ENCODE peak calls at places on chromosomes 13 and 19, in seven cellular contexts. One of them, this sample, is unnamed. For H3K27me3, the result is how much of the 10 kb centered on the place peaks cover.

GRCh38 chr13:32903720-32904119 is 112.5 kb upstream of the KL start:
- DNase-seq in CD8-positive, alpha-beta memory T cell: no peak
- DNase-seq in HCT116: no peak
- DNase-seq in body of pancreas: peak
- DNase-seq in left ventricle myocardium inferior: no peak
- DNase-seq in PC-3: peak
- DNase-seq in Peyer's patch: no peak
- DNase-seq in this sample: no peak

GRCh38 chr19:54439174-54439851 is 9.7 kb upstream of the LENG8 start:
- DNase-seq in CD8-positive, alpha-beta memory T cell: no peak
- DNase-seq in HCT116: no peak
- DNase-seq in body of pancreas: peak
- DNase-seq in left ventricle myocardium inferior: no peak
- DNase-seq in PC-3: peak
- DNase-seq in Peyer's patch: no peak
- DNase-seq in this sample: no peak

GRCh38 chr13:31485183-31485582 is 254.1 kb upstream of the RXFP2 start:
- DNase-seq in CD8-positive, alpha-beta memory T cell: no peak
- DNase-seq in HCT116: no peak
- DNase-seq in body of pancreas: no peak
- DNase-seq in left ventricle myocardium inferior: no peak
- DNase-seq in PC-3: no peak
- DNase-seq in Peyer's patch: no peak
- DNase-seq in this sample: no peak

GRCh38 chr19:33316521-33317284 is 14.4 kb upstream of the CEBPA start:
- DNase-seq in CD8-positive, alpha-beta memory T cell: no peak
- DNase-seq in HCT116: no peak
- DNase-seq in body of pancreas: no peak
- DNase-seq in left ventricle myocardium inferior: no peak
- DNase-seq in PC-3: peak
- DNase-seq in Peyer's patch: no peak
- DNase-seq in this sample: no peak

GRCh38 chr19:7766535-7766934 is 3.5 kb downstream of the CLEC4M start:
- DNase-seq in CD8-positive, alpha-beta memory T cell: no peak
- DNase-seq in HCT116: no peak
- DNase-seq in body of pancreas: no peak
- DNase-seq in left ventricle myocardium inferior: no peak
- DNase-seq in PC-3: no peak
- DNase-seq in Peyer's patch: no peak
- DNase-seq in this sample: no peak

GRCh38 chr13:82758056-82758455 is 1124.2 kb downstream of the SLITRK1 start:
- DNase-seq in CD8-positive, alpha-beta memory T cell: no peak
- DNase-seq in HCT116: peak
- DNase-seq in body of pancreas: no peak
- DNase-seq in left ventricle myocardium inferior: no peak
- DNase-seq in PC-3: peak
- DNase-seq in Peyer's patch: no peak
- DNase-seq in this sample: no peak

GRCh38 chr13:108924154-108924940 is 294.9 kb downstream of the MYO16 start:
- DNase-seq in CD8-positive, alpha-beta memory T cell: no peak
- DNase-seq in HCT116: no peak
- DNase-seq in body of pancreas: no peak
- DNase-seq in left ventricle myocardium inferior: no peak
- DNase-seq in PC-3: no peak
- DNase-seq in Peyer's patch: no peak
- DNase-seq in this sample: no peak

GRCh38 chr13:51769455-51770127 is 34.4 kb downstream of the DHRS12 start:
- DNase-seq in CD8-positive, alpha-beta memory T cell: no peak
- DNase-seq in HCT116: no peak
- DNase-seq in body of pancreas: peak
- DNase-seq in left ventricle myocardium inferior: peak
- DNase-seq in PC-3: no peak
- DNase-seq in Peyer's patch: no peak
- DNase-seq in this sample: no peak

GRCh38 chr13:111424134-111424533 is 103.7 kb downstream of the TEX29 start:
- DNase-seq in CD8-positive, alpha-beta memory T cell: no peak
- DNase-seq in HCT116: no peak
- DNase-seq in body of pancreas: no peak
- DNase-seq in left ventricle myocardium inferior: no peak
- DNase-seq in PC-3: no peak
- DNase-seq in Peyer's patch: no peak
- DNase-seq in this sample: no peak

GRCh38 chr19:55208880-55209429 is 346 bp downstream of the PTPRH start:
- DNase-seq in CD8-positive, alpha-beta memory T cell: no peak
- DNase-seq in HCT116: no peak
- DNase-seq in body of pancreas: no peak
- DNase-seq in left ventricle myocardium inferior: no peak
- DNase-seq in PC-3: no peak
- DNase-seq in Peyer's patch: no peak
- DNase-seq in this sample: no peak

GRCh38 chr19:55086730-55087541 is 11.3 kb downstream of the EPS8L1 start:
- DNase-seq in CD8-positive, alpha-beta memory T cell: peak
- DNase-seq in HCT116: no peak
- DNase-seq in body of pancreas: peak
- DNase-seq in left ventricle myocardium inferior: peak
- DNase-seq in PC-3: no peak
- DNase-seq in Peyer's patch: peak
- DNase-seq in this sample: peak

GRCh38 chr13:97953376-97953970 is at the start of gene IPO5:
- DNase-seq in CD8-positive, alpha-beta memory T cell: no peak
- DNase-seq in HCT116: no peak
- DNase-seq in body of pancreas: no peak
- DNase-seq in left ventricle myocardium inferior: no peak
- DNase-seq in PC-3: no peak
- DNase-seq in Peyer's patch: no peak
- DNase-seq in this sample: no peak

GRCh38 chr19:6039541-6040225 is 61.7 kb upstream of the RANBP3 start:
- DNase-seq in CD8-positive, alpha-beta memory T cell: no peak
- DNase-seq in HCT116: no peak
- DNase-seq in body of pancreas: no peak
- DNase-seq in left ventricle myocardium inferior: no peak
- DNase-seq in PC-3: no peak
- DNase-seq in Peyer's patch: peak
- DNase-seq in this sample: no peak

GRCh38 chr19:18225702-18226468 is at the start of gene PDE4C:
- DNase-seq in CD8-positive, alpha-beta memory T cell: no peak
- DNase-seq in HCT116: no peak
- DNase-seq in body of pancreas: no peak
- DNase-seq in left ventricle myocardium inferior: peak
- DNase-seq in PC-3: no peak
- DNase-seq in Peyer's patch: no peak
- DNase-seq in this sample: no peak

GRCh38 chr13:23889598-23890224 is 511 bp upstream of the MIPEP start:
- DNase-seq in CD8-positive, alpha-beta memory T cell: no peak
- DNase-seq in HCT116: no peak
- DNase-seq in body of pancreas: no peak
- DNase-seq in left ventricle myocardium inferior: no peak
- DNase-seq in PC-3: peak
- DNase-seq in Peyer's patch: no peak
- DNase-seq in this sample: no peak
- H3K4me3 ChIP-seq in CD8-positive, alpha-beta memory T cell: peak
- H3K4me3 ChIP-seq in HCT116: peak
- H3K4me3 ChIP-seq in body of pancreas: no peak
- H3K4me3 ChIP-seq in left ventricle myocardium inferior: peak
- H3K4me3 ChIP-seq in PC-3: peak
- H3K4me3 ChIP-seq in Peyer's patch: peak
- H3K4me3 ChIP-seq in this sample: peak

DNA sequence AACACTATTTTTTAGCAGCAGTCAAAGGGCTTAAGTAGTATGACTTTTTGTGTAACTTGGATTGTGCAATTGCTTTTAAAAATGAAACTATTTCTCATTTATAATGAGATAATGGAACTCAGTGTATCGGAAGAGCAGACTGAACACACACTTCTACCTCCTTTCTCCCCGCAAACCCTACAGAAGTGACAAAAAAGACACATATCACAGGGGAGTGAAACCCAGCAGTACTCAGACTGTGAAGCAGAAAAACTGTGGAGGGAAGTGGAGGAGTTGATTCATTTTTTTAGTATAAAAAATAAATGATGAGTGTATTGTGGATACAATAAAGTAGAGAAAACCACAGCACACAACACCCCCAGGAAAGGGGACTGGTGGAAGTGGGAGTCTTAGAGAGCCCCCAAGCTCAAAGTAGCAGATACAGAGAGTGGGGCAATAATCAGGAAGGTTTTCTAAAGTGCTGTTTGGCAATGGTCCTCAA is 9.7 kb downstream of the LPAR6 start:
- DNase-seq in CD8-positive, alpha-beta memory T cell: no peak
- DNase-seq in HCT116: no peak
- DNase-seq in body of pancreas: no peak
- DNase-seq in left ventricle myocardium inferior: no peak
- DNase-seq in PC-3: no peak
- DNase-seq in Peyer's patch: no peak
- DNase-seq in this sample: no peak
- H3K27ac ChIP-seq in CD8-positive, alpha-beta memory T cell: no peak
- H3K27ac ChIP-seq in HCT116: no peak
- H3K27ac ChIP-seq in body of pancreas: peak
- H3K27ac ChIP-seq in left ventricle myocardium inferior: peak
- H3K27ac ChIP-seq in PC-3: no peak
- H3K27ac ChIP-seq in Peyer's patch: peak
- H3K27ac ChIP-seq in this sample: peak

DNA sequence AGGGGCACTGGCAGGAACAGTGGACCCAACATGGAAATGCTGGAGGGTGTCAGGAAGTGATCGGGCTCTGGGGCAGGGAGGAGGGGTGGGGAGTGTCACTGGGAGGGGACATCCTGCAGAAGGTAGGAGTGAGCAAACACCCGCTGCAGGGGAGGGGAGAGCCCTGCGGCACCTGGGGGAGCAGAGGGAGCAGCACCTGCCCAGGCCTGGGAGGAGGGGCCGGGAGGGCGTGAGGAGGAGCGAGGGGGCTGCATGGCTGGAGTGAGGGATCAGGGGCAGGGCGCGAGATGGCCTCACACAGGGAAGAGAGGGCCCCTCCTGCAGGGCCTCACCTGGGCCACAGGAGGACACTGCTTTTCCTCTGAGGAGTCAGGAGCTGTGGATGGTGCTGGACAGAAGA is 4.1 kb downstream of the KLK2 start:
- DNase-seq in CD8-positive, alpha-beta memory T cell: no peak
- DNase-seq in HCT116: no peak
- DNase-seq in body of pancreas: no peak
- DNase-seq in left ventricle myocardium inferior: no peak
- DNase-seq in PC-3: no peak
- DNase-seq in Peyer's patch: no peak
- DNase-seq in this sample: no peak
- H3K27me3 ChIP-seq in CD8-positive, alpha-beta memory T cell: under half
- H3K27me3 ChIP-seq in HCT116: half or more
- H3K27me3 ChIP-seq in body of pancreas: under half
- H3K27me3 ChIP-seq in left ventricle myocardium inferior: half or more
- H3K27me3 ChIP-seq in PC-3: half or more
- H3K27me3 ChIP-seq in Peyer's patch: under half
- H3K27me3 ChIP-seq in this sample: under half

GRCh38 chr19:24141612-24142011 is 54.6 kb downstream of the ZNF254 start:
- DNase-seq in CD8-positive, alpha-beta memory T cell: no peak
- DNase-seq in HCT116: no peak
- DNase-seq in body of pancreas: no peak
- DNase-seq in left ventricle myocardium inferior: no peak
- DNase-seq in PC-3: no peak
- DNase-seq in Peyer's patch: no peak
- DNase-seq in this sample: no peak

GRCh38 chr19:24142771-24143170 is 55.8 kb downstream of the ZNF254 start:
- DNase-seq in CD8-positive, alpha-beta memory T cell: no peak
- DNase-seq in HCT116: no peak
- DNase-seq in body of pancreas: no peak
- DNase-seq in left ventricle myocardium inferior: no peak
- DNase-seq in PC-3: no peak
- DNase-seq in Peyer's patch: no peak
- DNase-seq in this sample: no peak

GRCh38 chr19:24140099-24140498 is 53.1 kb downstream of the ZNF254 start:
- DNase-seq in CD8-positive, alpha-beta memory T cell: no peak
- DNase-seq in HCT116: no peak
- DNase-seq in body of pancreas: no peak
- DNase-seq in left ventricle myocardium inferior: no peak
- DNase-seq in PC-3: peak
- DNase-seq in Peyer's patch: no peak
- DNase-seq in this sample: no peak

GRCh38 chr19:24140591-24140990 is 53.6 kb downstream of the ZNF254 start:
- DNase-seq in CD8-positive, alpha-beta memory T cell: no peak
- DNase-seq in HCT116: no peak
- DNase-seq in body of pancreas: no peak
- DNase-seq in left ventricle myocardium inferior: no peak
- DNase-seq in PC-3: no peak
- DNase-seq in Peyer's patch: no peak
- DNase-seq in this sample: no peak
- H3K4me3 ChIP-seq in CD8-positive, alpha-beta memory T cell: no peak
- H3K4me3 ChIP-seq in HCT116: no peak
- H3K4me3 ChIP-seq in body of pancreas: no peak
- H3K4me3 ChIP-seq in left ventricle myocardium inferior: no peak
- H3K4me3 ChIP-seq in PC-3: no peak
- H3K4me3 ChIP-seq in Peyer's patch: no peak
- H3K4me3 ChIP-seq in this sample: no peak

GRCh38 chr19:1350861-1351260 is 32.8 kb upstream of the NDUFS7 start:
- DNase-seq in CD8-positive, alpha-beta memory T cell: no peak
- DNase-seq in HCT116: no peak
- DNase-seq in body of pancreas: no peak
- DNase-seq in left ventricle myocardium inferior: no peak
- DNase-seq in PC-3: no peak
- DNase-seq in Peyer's patch: no peak
- DNase-seq in this sample: no peak
- H3K27ac ChIP-seq in CD8-positive, alpha-beta memory T cell: no peak
- H3K27ac ChIP-seq in HCT116: no peak
- H3K27ac ChIP-seq in body of pancreas: no peak
- H3K27ac ChIP-seq in left ventricle myocardium inferior: no peak
- H3K27ac ChIP-seq in PC-3: no peak
- H3K27ac ChIP-seq in Peyer's patch: no peak
- H3K27ac ChIP-seq in this sample: no peak

GRCh38 chr19:48499352-48500090 is 12.1 kb downstream of the LMTK3 start:
- DNase-seq in CD8-positive, alpha-beta memory T cell: no peak
- DNase-seq in HCT116: no peak
- DNase-seq in body of pancreas: no peak
- DNase-seq in left ventricle myocardium inferior: no peak
- DNase-seq in PC-3: no peak
- DNase-seq in Peyer's patch: no peak
- DNase-seq in this sample: no peak

GRCh38 chr19:48497728-48498575 is 13.7 kb downstream of the LMTK3 start:
- DNase-seq in CD8-positive, alpha-beta memory T cell: no peak
- DNase-seq in HCT116: no peak
- DNase-seq in body of pancreas: no peak
- DNase-seq in left ventricle myocardium inferior: no peak
- DNase-seq in PC-3: no peak
- DNase-seq in Peyer's patch: no peak
- DNase-seq in this sample: no peak

GRCh38 chr19:48496959-48497727 is 14.5 kb downstream of the LMTK3 start:
- DNase-seq in CD8-positive, alpha-beta memory T cell: no peak
- DNase-seq in HCT116: no peak
- DNase-seq in body of pancreas: no peak
- DNase-seq in left ventricle myocardium inferior: no peak
- DNase-seq in PC-3: no peak
- DNase-seq in Peyer's patch: no peak
- DNase-seq in this sample: no peak

GRCh38 chr19:48498922-48499321 is 12.7 kb downstream of the LMTK3 start:
- DNase-seq in CD8-positive, alpha-beta memory T cell: no peak
- DNase-seq in HCT116: no peak
- DNase-seq in body of pancreas: no peak
- DNase-seq in left ventricle myocardium inferior: no peak
- DNase-seq in PC-3: no peak
- DNase-seq in Peyer's patch: no peak
- DNase-seq in this sample: no peak

DNA sequence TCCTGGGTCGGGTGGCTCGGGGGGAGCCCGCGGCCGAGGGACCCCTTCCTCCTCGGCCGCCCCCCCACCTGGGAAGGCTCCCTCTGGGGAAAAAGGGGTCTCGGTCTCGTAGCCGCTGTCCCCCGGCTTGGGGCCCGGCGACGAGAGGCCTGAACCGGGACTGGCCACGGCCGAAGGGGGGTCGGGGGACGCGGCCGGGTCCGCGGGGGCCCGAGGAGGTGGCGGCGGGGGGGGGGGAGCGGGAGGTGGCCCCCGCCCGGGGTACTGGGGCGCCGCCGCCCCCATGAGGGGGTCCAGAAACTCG is 13.1 kb downstream of the LMTK3 start:
- DNase-seq in CD8-positive, alpha-beta memory T cell: no peak
- DNase-seq in HCT116: no peak
- DNase-seq in body of pancreas: no peak
- DNase-seq in left ventricle myocardium inferior: no peak
- DNase-seq in PC-3: no peak
- DNase-seq in Peyer's patch: no peak
- DNase-seq in this sample: no peak
- H3K27me3 ChIP-seq in CD8-positive, alpha-beta memory T cell: under half
- H3K27me3 ChIP-seq in HCT116: under half
- H3K27me3 ChIP-seq in body of pancreas: under half
- H3K27me3 ChIP-seq in left ventricle myocardium inferior: half or more
- H3K27me3 ChIP-seq in PC-3: under half
- H3K27me3 ChIP-seq in Peyer's patch: under half
- H3K27me3 ChIP-seq in this sample: under half

This sample was measured in ascending aorta.